ENCODE peak calls at places on chromosomes 3 and 15, in six cellular contexts. O, U, H, L, Y and J are unnamed samples.

GRCh38 chr15:58434334-58434888 is 2.6 kb downstream of the LIPC start:
- DNase-seq in Y (no peak), L (no peak), O (no peak), U (no peak), H (no peak), J (no peak)

GRCh38 chr3:44476181-44476599 is 1.3 kb downstream of the ZNF445 start:
- DNase-seq in Y (no peak), U (no peak), H (no peak), O (no peak), L (no peak), J (peak; percentile 4)

GRCh38 chr15:60791216-60791615 is 312.3 kb upstream of the ICE2 start:
- DNase-seq in O (no peak), H (no peak), Y (no peak), U (no peak), L (no peak), J (no peak)

GRCh38 chr3:64382171-64382570 is 156.9 kb upstream of the PRICKLE2 start:
- DNase-seq in H (no peak), U (no peak), L (no peak), Y (no peak), O (no peak), J (no peak)

GRCh38 chr3:73602171-73602570 is 22.6 kb downstream of the PDZRN3 start:
- DNase-seq in H (peak; percentile 83), O (no peak), L (no peak), Y (no peak), U (no peak), J (no peak)

GRCh38 chr15:41061667-41062066 is 54.4 kb downstream of the INO80 start:
- DNase-seq in U (no peak), L (no peak), H (no peak), Y (no peak), O (no peak), J (no peak)

GRCh38 chr15:41933771-41934170 is 38.6 kb downstream of the EHD4 start:
- DNase-seq in H (no peak), Y (no peak), L (no peak), U (no peak), O (no peak), J (peak; percentile 84)

GRCh38 chr3:118641608-118642007 is 393.0 kb downstream of the IGSF11 start:
- DNase-seq in L (no peak), Y (no peak), U (no peak), H (peak; percentile 64), O (no peak), J (no peak)

GRCh38 chr3:32076566-32076965 is 29.9 kb upstream of the GPD1L start:
- DNase-seq in Y (no peak), L (no peak), H (peak; percentile 50), U (no peak), O (no peak), J (peak; percentile 66)

GRCh38 chr3:153442386-153442785 is 280.4 kb downstream of the RAP2B start:
- DNase-seq in O (no peak), L (no peak), Y (no peak), U (no peak), H (no peak), J (no peak)

GRCh38 chr15:72992733-72993321 is 59.4 kb upstream of the NEO1 start:
- DNase-seq in H (no peak), U (peak; percentile 48), Y (no peak), L (no peak), O (no peak), J (no peak)

GRCh38 chr3:133937061-133937686 is 41.5 kb upstream of the RAB6B start:
- DNase-seq in U (no peak), H (peak; percentile 21), L (no peak), Y (no peak), O (no peak), J (no peak)

GRCh38 chr3:191873741-191874140 is 412.8 kb downstream of the PYDC2 start:
- DNase-seq in U (no peak), L (no peak), O (no peak), Y (no peak), H (no peak), J (no peak)

GRCh38 chr3:49456417-49456816 is 13.7 kb upstream of the DAG1 start:
- DNase-seq in Y (no peak), L (no peak), H (peak; percentile 66), O (no peak), U (no peak), J (peak; percentile 37)

GRCh38 chr3:184337315-184337714 is at the start of gene FAM131A:
- DNase-seq in Y (no peak), H (no peak), O (peak; percentile 78), U (peak; percentile 66), L (no peak), J (no peak)

GRCh38 chr3:9045399-9045798 is 82.1 kb upstream of the RAD18 start:
- DNase-seq in Y (no peak), U (no peak), O (no peak), L (no peak), H (no peak), J (no peak)

GRCh38 chr3:151403246-151403645 is 18.7 kb upstream of the P2RY12 start:
- DNase-seq in U (no peak), L (no peak), O (no peak), H (no peak), Y (no peak), J (peak; percentile 76)

GRCh38 chr15:64507293-64507802 is 47.0 kb downstream of the ZNF609 start:
- DNase-seq in O (peak; percentile 51), Y (peak; percentile 68), U (peak; percentile 84), H (peak; percentile 88), L (no peak), J (no peak)

GRCh38 chr3:51408021-51408420 is 16.9 kb downstream of the RBM15B start:
- DNase-seq in Y (no peak), H (no peak), L (no peak), U (no peak), O (no peak), J (no peak)

GRCh38 chr3:15708882-15709677 is 88.7 kb downstream of the ANKRD28 start:
- DNase-seq in L (no peak), U (no peak), O (no peak), H (no peak), Y (no peak), J (no peak)